ENCODE peak calls at places on chromosomes 12 and 14, in seven cellular contexts. W, F, A, K, G, P and Q are unnamed samples.

GRCh38 chr14:38125484-38125912 is 82.2 kb upstream of the SSTR1 start:
- DNase-seq in A (peak), F (no peak), W (no peak), K (no peak), P (no peak), G (no peak), Q (no peak)

GRCh38 chr12:49549735-49550710 is 11.2 kb downstream of the KCNH3 start:
- DNase-seq in A (no peak), G (no peak), K (no peak), W (no peak), P (no peak), F (no peak), Q (no peak)

GRCh38 chr12:19894049-19894448 is 454.8 kb downstream of the AEBP2 start:
- DNase-seq in P (no peak), K (no peak), W (peak), G (no peak), F (no peak), A (no peak), Q (no peak)

GRCh38 chr14:70652871-70653270 is 11.2 kb downstream of the TTC9 start:
- DNase-seq in W (no peak), P (no peak), K (no peak), A (peak), F (no peak), G (no peak), Q (no peak)

GRCh38 chr12:27003421-27004311 is 10.5 kb downstream of the TM7SF3 start:
- DNase-seq in G (no peak), P (no peak), W (no peak), A (no peak), K (no peak), F (no peak), Q (no peak)

GRCh38 chr14:105207460-105207901 is 26.4 kb upstream of the NUDT14 start:
- DNase-seq in F (no peak), P (no peak), G (no peak), K (no peak), W (no peak), A (no peak), Q (no peak)

GRCh38 chr12:124497658-124498057 is 69.8 kb downstream of the NCOR2 start:
- DNase-seq in A (no peak), G (no peak), K (no peak), W (peak), P (peak), F (no peak), Q (no peak)

GRCh38 chr14:51529731-51530130 is 122.0 kb upstream of the FRMD6 start:
- DNase-seq in G (no peak), A (no peak), P (no peak), W (no peak), K (no peak), F (no peak), Q (no peak)

GRCh38 chr14:99724196-99724891 is 40.2 kb downstream of the CYP46A1 start:
- DNase-seq in A (no peak), W (no peak), F (no peak), K (peak), P (no peak), G (no peak), Q (no peak)

GRCh38 chr12:124185970-124186686 is 108.8 kb upstream of the RFLNA start:
- DNase-seq in A (no peak), K (no peak), F (no peak), W (no peak), P (no peak), G (no peak), Q (no peak)

GRCh38 chr12:58841058-58841798 is 79.1 kb downstream of the LRIG3 start:
- DNase-seq in A (no peak), W (no peak), G (no peak), K (peak), F (no peak), P (no peak), Q (no peak)

GRCh38 chr12:107372229-107372658 is 278.9 kb upstream of the CRY1 start:
- DNase-seq in F (no peak), P (no peak), K (no peak), W (peak), G (no peak), A (peak), Q (no peak)

GRCh38 chr12:124620606-124621295 is 53.3 kb upstream of the NCOR2 start:
- DNase-seq in A (peak), W (peak), P (no peak), G (no peak), F (no peak), K (no peak), Q (no peak)